ENCODE peak calls at places on chromosomes 7 and 10, in nine cellular contexts. M is mucosa of gallbladder; E is astrocyte of the spinal cord; V is NCI-H1930; A is BJ; U is AG09319; R is CD8-positive, alpha-beta memory T cell; J is OCI-LY7; F is activated CD8-positive, alpha-beta T cell treated with anti-CD3 and anti-CD28 coated beads, Interleukin-2, amount 10 ng/mL, durations not matched to agents 7 days and 5 days. W is an unnamed sample.

GRCh38 chr7:23332193-23332592 is 33.1 kb downstream of the MALSU1 start:
- DNase-seq in M (no peak), E (no peak), V (no peak), A (no peak), U (no peak), R (no peak), J (no peak), F (no peak), W (no peak)

GRCh38 chr7:5557920-5558401 is 134.3 kb upstream of the TNRC18 start:
- DNase-seq in M (peak; percentile 40), E (no peak), V (no peak), A (no peak), U (no peak), R (no peak), J (peak; percentile 57), F (peak; percentile 39), W (peak; percentile 41)

GRCh38 chr7:144035385-144035784 is 13.4 kb upstream of the OR2A5 start:
- DNase-seq in M (no peak), E (no peak), V (no peak), A (no peak), U (no peak), R (no peak), J (no peak), F (no peak), W (no peak)

GRCh38 chr7:45650404-45651055 is 76.4 kb downstream of the ADCY1 start:
- DNase-seq in M (peak; percentile 7), E (no peak), V (no peak), A (no peak), U (no peak), R (no peak), J (no peak), F (no peak), W (no peak)

GRCh38 chr10:76456190-76456589 is 1024.8 kb downstream of the LRMDA start:
- DNase-seq in M (no peak), E (peak; percentile 46), V (no peak), A (no peak), U (no peak), R (no peak), J (no peak), F (no peak), W (no peak)

GRCh38 chr7:106423836-106424475 is 139.2 kb upstream of the NAMPT start:
- DNase-seq in M (no peak), E (no peak), V (no peak), A (no peak), U (no peak), R (no peak), J (no peak), F (no peak), W (no peak)

GRCh38 chr10:118488710-118489497 is 106.5 kb downstream of the PRLHR start:
- DNase-seq in M (peak; percentile 51), E (no peak), V (no peak), A (no peak), U (no peak), R (no peak), J (no peak), F (no peak), W (no peak)

GRCh38 chr7:24580283-24580946 is 7.2 kb downstream of the PALS2 start:
- DNase-seq in M (no peak), E (no peak), V (no peak), A (no peak), U (no peak), R (no peak), J (no peak), F (no peak), W (no peak)

GRCh38 chr10:55212051-55212450 is 411.0 kb upstream of the PCDH15 start:
- DNase-seq in M (no peak), E (no peak), V (no peak), A (no peak), U (no peak), R (no peak), J (no peak), F (no peak), W (no peak)

GRCh38 chr7:3005257-3005656 is 38.4 kb downstream of the CARD11 start:
- DNase-seq in M (no peak), E (no peak), V (no peak), A (no peak), U (no peak), R (no peak), J (no peak), F (no peak), W (no peak)

GRCh38 chr10:29588640-29589421 is 45.9 kb downstream of the SVIL start:
- DNase-seq in M (no peak), E (peak; percentile 35), V (no peak), A (no peak), U (no peak), R (no peak), J (no peak), F (no peak), W (peak; percentile 46)

GRCh38 chr10:71157435-71157834 is 54.9 kb upstream of the UNC5B start:
- DNase-seq in M (no peak), E (no peak), V (no peak), A (no peak), U (no peak), R (no peak), J (no peak), F (no peak), W (no peak)

GRCh38 chr7:152090739-152091138 is 65.3 kb downstream of the GALNT11 start:
- DNase-seq in M (no peak), E (no peak), V (no peak), A (no peak), U (no peak), R (no peak), J (no peak), F (no peak), W (no peak)

GRCh38 chr7:138898255-138898654 is 82.9 kb downstream of the KIAA1549 start:
- DNase-seq in M (no peak), E (no peak), V (no peak), A (no peak), U (no peak), R (no peak), J (no peak), F (peak; percentile 51), W (no peak)

GRCh38 chr10:89475567-89475966 is 59.8 kb downstream of the SLC16A12 start:
- DNase-seq in M (no peak), E (peak; percentile 67), V (no peak), A (no peak), U (no peak), R (no peak), J (no peak), F (no peak), W (no peak)

GRCh38 chr7:22900784-22901183 is 78.1 kb upstream of the TOMM7 start:
- DNase-seq in M (no peak), E (no peak), V (no peak), A (no peak), U (no peak), R (no peak), J (no peak), F (no peak), W (no peak)

GRCh38 chr7:75951506-75951905 is 36.6 kb downstream of the POR start:
- DNase-seq in M (no peak), E (no peak), V (no peak), A (no peak), U (peak; percentile 56), R (no peak), J (no peak), F (no peak), W (peak; percentile 79)

GRCh38 chr10:15548331-15548730 is 171.4 kb downstream of the ITGA8 start:
- DNase-seq in M (no peak), E (no peak), V (no peak), A (no peak), U (no peak), R (no peak), J (no peak), F (no peak), W (no peak)

GRCh38 chr10:96619120-96619519 is 32.3 kb upstream of the TM9SF3 start:
- DNase-seq in M (no peak), E (no peak), V (no peak), A (no peak), U (no peak), R (no peak), J (no peak), F (no peak), W (no peak)

GRCh38 chr10:7507887-7508726 is 97.3 kb upstream of the SFMBT2 start:
- DNase-seq in M (no peak), E (no peak), V (no peak), A (no peak), U (no peak), R (no peak), J (peak; percentile 88), F (peak; percentile 84), W (no peak)

GRCh38 chr7:22251906-22252495 is 105.0 kb downstream of the RAPGEF5 start:
- DNase-seq in M (no peak), E (no peak), V (no peak), A (no peak), U (no peak), R (no peak), J (no peak), F (no peak), W (no peak)

GRCh38 chr7:14196555-14196954 is 207.1 kb upstream of the ETV1 start:
- DNase-seq in M (no peak), E (peak; percentile 34), V (no peak), A (peak; percentile 2), U (no peak), R (no peak), J (no peak), F (no peak), W (peak; percentile 67)

GRCh38 chr10:1280436-1281401 is 224.5 kb downstream of the WDR37 start:
- DNase-seq in M (peak; percentile 3), E (no peak), V (no peak), A (no peak), U (no peak), R (no peak), J (no peak), F (peak; percentile 17), W (no peak)

W was measured in mammary epithelial cell.